ENCODE peak calls at places on chromosome 11, in eight cellular contexts. D is IMR-90, N is Karpas-422, I is PC-3, Y is SK-N-SH, P is HCT116, F is GM23248, V is mammary epithelial cell. T is an unnamed sample.

GRCh38 chr11:130924750-130925149 is 8.5 kb upstream of the SNX19 start:
- DNase-seq in P (no peak), V (no peak), Y (no peak), I (no peak), F (no peak), N (no peak), D (no peak), T (no peak)

GRCh38 chr11:2734181-2735052 is 34.6 kb upstream of the KCNQ1OT1 start:
- DNase-seq in P (no peak), Y (no peak), D (peak), I (peak), V (no peak), N (no peak), F (no peak), T (no peak)

GRCh38 chr11:20084921-20085814 is 75.1 kb downstream of the DBX1 start:
- DNase-seq in F (no peak), N (no peak), Y (no peak), I (no peak), V (no peak), P (no peak), D (no peak), T (peak)

GRCh38 chr11:93783362-93783761 is 720 bp upstream of the MED17 start:
- DNase-seq in N (no peak), F (no peak), V (no peak), I (no peak), D (no peak), Y (no peak), P (no peak), T (no peak)

GRCh38 chr11:13883042-13883441 is 79.5 kb upstream of the SPON1 start:
- DNase-seq in P (no peak), Y (no peak), N (no peak), V (no peak), F (no peak), I (no peak), D (no peak), T (peak)

GRCh38 chr11:57205046-57205671 is 23.4 kb downstream of the LRRC55 start:
- DNase-seq in I (peak), D (peak), V (peak), Y (no peak), N (no peak), P (no peak), F (peak), T (peak)

GRCh38 chr11:58070585-58070984 is 39.8 kb downstream of the OR6Q1 start:
- DNase-seq in I (no peak), D (no peak), N (no peak), V (no peak), F (no peak), P (no peak), Y (no peak), T (no peak)

GRCh38 chr11:9363954-9364912 is 20.2 kb upstream of the IPO7 start:
- DNase-seq in F (peak), N (peak), Y (peak), I (peak), V (peak), D (peak), P (peak), T (peak)

GRCh38 chr11:79610139-79610538 is 169.3 kb upstream of the TENM4 start:
- DNase-seq in V (no peak), N (no peak), I (no peak), D (no peak), Y (no peak), F (no peak), P (no peak), T (no peak)

GRCh38 chr11:115784796-115785521 is 280.7 kb upstream of the CADM1 start:
- DNase-seq in I (no peak), F (no peak), P (no peak), Y (peak), D (no peak), V (no peak), N (no peak), T (no peak)

GRCh38 chr11:120751550-120751949 is 240.0 kb downstream of the GRIK4 start:
- DNase-seq in P (no peak), N (no peak), V (no peak), I (no peak), F (no peak), D (no peak), Y (no peak), T (no peak)

GRCh38 chr11:19683141-19683805 is 29.4 kb upstream of the NAV2 start:
- DNase-seq in V (no peak), P (no peak), D (no peak), F (peak), N (no peak), Y (no peak), I (no peak), T (no peak)

GRCh38 chr11:102831128-102831708 is 12.2 kb downstream of the MMP3 start:
- DNase-seq in F (peak), P (no peak), N (no peak), Y (peak), I (no peak), V (no peak), D (peak), T (peak)

GRCh38 chr11:63862923-63863322 is 24.0 kb downstream of the MARK2 start:
- DNase-seq in Y (no peak), V (no peak), P (no peak), N (no peak), D (no peak), I (no peak), F (no peak), T (no peak)

GRCh38 chr11:123822022-123822421 is 15.9 kb upstream of the OR6M1 start:
- DNase-seq in I (no peak), D (no peak), Y (no peak), P (no peak), V (no peak), F (no peak), N (no peak), T (peak)

GRCh38 chr11:133403900-133404299 is 128.4 kb downstream of the OPCML start:
- DNase-seq in D (no peak), F (no peak), P (no peak), N (peak), I (no peak), Y (peak), V (no peak), T (no peak)

GRCh38 chr11:44778200-44779100 is 51.7 kb downstream of the TSPAN18 start:
- DNase-seq in N (no peak), F (no peak), D (no peak), V (no peak), P (no peak), Y (no peak), I (no peak), T (no peak)

GRCh38 chr11:70641366-70641765 is 243.0 kb downstream of the CTTN start:
- DNase-seq in F (no peak), I (no peak), V (no peak), P (no peak), D (no peak), N (no peak), Y (peak), T (peak)

GRCh38 chr11:73997120-73997772 is 11.6 kb downstream of the UCP3 start:
- DNase-seq in N (no peak), Y (no peak), P (no peak), F (no peak), V (no peak), D (no peak), I (no peak), T (no peak)

GRCh38 chr11:62770778-62771143 is 435 bp upstream of the TAF6L start:
- DNase-seq in D (no peak), Y (peak), P (no peak), N (peak), F (peak), V (no peak), I (no peak), T (peak)

GRCh38 chr11:79077684-79078379 is 363.0 kb downstream of the TENM4 start:
- DNase-seq in V (no peak), N (no peak), P (no peak), D (no peak), Y (peak), F (no peak), I (no peak), T (no peak)

GRCh38 chr11:125846188-125846587 is 13.1 kb downstream of the PATE4 start:
- DNase-seq in V (no peak), N (no peak), D (no peak), F (no peak), I (no peak), P (no peak), Y (no peak), T (no peak)

GRCh38 chr11:85809881-85810280 is 1.1 kb downstream of the SYTL2 start:
- DNase-seq in P (no peak), D (no peak), V (no peak), I (peak), Y (peak), F (no peak), N (no peak), T (peak)

GRCh38 chr11:64290894-64291745 is at the start of gene KCNK4:
- DNase-seq in V (no peak), Y (peak), N (no peak), F (no peak), P (no peak), I (no peak), D (no peak), T (no peak)

GRCh38 chr11:72821221-72821919 is 7.2 kb downstream of the ATG16L2 start:
- DNase-seq in P (no peak), Y (no peak), F (no peak), I (no peak), N (no peak), D (no peak), V (no peak), T (peak)

GRCh38 chr11:16606784-16607674 is 131.4 kb upstream of the C11orf58 start:
- DNase-seq in F (no peak), I (no peak), V (peak), N (no peak), D (peak), Y (peak), P (no peak), T (peak)

GRCh38 chr11:28442113-28442512 is 333.9 kb downstream of the METTL15 start:
- DNase-seq in I (peak), N (no peak), Y (no peak), V (no peak), D (no peak), F (no peak), P (no peak), T (no peak)

GRCh38 chr11:133898031-133898769 is 52.9 kb upstream of the SPATA19 start:
- DNase-seq in V (no peak), I (no peak), D (no peak), F (no peak), N (peak), P (no peak), Y (no peak), T (no peak)

GRCh38 chr11:100340416-100341323 is 346.4 kb upstream of the ARHGAP42 start:
- DNase-seq in N (no peak), P (no peak), I (no peak), V (peak), Y (no peak), F (no peak), D (no peak), T (no peak)

GRCh38 chr11:57321388-57321995 is 3.3 kb downstream of the TNKS1BP1 start:
- DNase-seq in D (no peak), Y (no peak), F (no peak), V (peak), P (no peak), N (no peak), I (no peak), T (peak)

GRCh38 chr11:95835351-95835750 is 45.1 kb downstream of the CEP57 start:
- DNase-seq in P (no peak), N (no peak), D (peak), I (no peak), Y (no peak), F (no peak), V (no peak), T (no peak)

GRCh38 chr11:5690736-5691135 is 1.1 kb downstream of the TRIM22 start:
- DNase-seq in V (peak), Y (no peak), F (peak), P (no peak), D (peak), I (no peak), N (peak), T (no peak)

GRCh38 chr11:113376156-113376555 is 11.4 kb upstream of the ANKK1 start:
- DNase-seq in Y (no peak), D (peak), P (no peak), I (no peak), N (peak), V (no peak), F (no peak), T (no peak)

GRCh38 chr11:130636672-130637463 is 188.4 kb downstream of the ADAMTS15 start:
- DNase-seq in Y (no peak), N (no peak), V (peak), P (peak), D (peak), I (peak), F (peak), T (peak)

GRCh38 chr11:61149624-61150615 is 11.3 kb downstream of the VPS37C start:
- DNase-seq in I (peak), P (no peak), F (no peak), N (no peak), Y (no peak), D (peak), V (no peak), T (peak)

GRCh38 chr11:16252373-16252772 is 104.0 kb downstream of the SOX6 start:
- DNase-seq in N (no peak), P (no peak), V (no peak), D (peak), F (peak), Y (peak), I (peak), T (peak)

DNA sequence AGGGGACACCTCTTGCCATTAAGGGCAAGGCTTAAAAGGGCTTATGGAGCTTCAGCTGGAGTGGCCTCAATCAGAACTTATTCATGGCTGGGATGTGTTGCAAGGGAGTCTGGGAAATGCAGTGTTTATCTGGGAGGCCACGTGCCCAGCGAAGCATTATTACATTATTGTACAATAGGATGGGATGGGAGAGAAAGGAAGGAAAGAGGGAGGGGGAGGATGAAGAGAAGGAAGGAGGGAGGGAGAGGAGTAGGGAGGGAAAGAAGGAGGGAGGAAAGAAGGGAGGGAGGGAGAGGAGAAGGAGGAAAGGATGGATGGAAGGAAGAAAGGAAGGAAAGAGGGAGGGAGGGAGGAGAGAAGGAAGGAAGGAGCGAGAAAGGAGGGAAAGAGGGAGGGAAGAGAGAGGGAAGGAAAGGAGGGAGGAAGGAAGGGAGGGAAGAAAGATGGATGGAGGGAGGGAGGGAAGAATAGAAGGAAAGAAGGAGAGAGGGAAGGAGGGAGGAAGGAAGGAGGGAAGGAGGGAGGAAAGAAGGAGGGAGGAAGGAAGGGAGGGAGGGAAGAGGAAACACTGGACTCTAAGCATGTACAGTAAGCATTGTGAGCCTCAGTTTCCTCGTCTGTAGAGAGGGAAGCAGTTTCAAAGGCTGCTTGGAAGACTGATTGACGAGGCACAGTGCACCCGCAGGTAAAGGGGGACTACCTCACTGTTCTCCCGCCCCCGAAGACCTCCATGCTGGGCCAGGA is 62.2 kb downstream of the MYEOV start:
- DNase-seq in I (no peak), V (no peak), F (no peak), D (no peak), N (no peak), P (no peak), Y (no peak), T (no peak)
- H2AFZ ChIP-seq in I (no peak), V (no peak), F (no peak), D (no peak), N (no peak), P (no peak), Y (no peak), T (no peak)

GRCh38 chr11:48033918-48034341 is 53.6 kb downstream of the PTPRJ start:
- DNase-seq in I (no peak), P (no peak), F (no peak), N (peak), D (no peak), V (no peak), Y (no peak), T (no peak)

GRCh38 chr11:48037709-48038468 is 57.5 kb downstream of the PTPRJ start:
- DNase-seq in P (no peak), F (no peak), N (peak), V (no peak), Y (no peak), D (peak), I (peak), T (no peak)

GRCh38 chr11:48036466-48036865 is 56.1 kb downstream of the PTPRJ start:
- DNase-seq in P (no peak), D (peak), I (no peak), N (peak), F (peak), V (no peak), Y (no peak), T (no peak)

GRCh38 chr11:48036011-48036410 is 55.7 kb downstream of the PTPRJ start:
- DNase-seq in D (peak), I (no peak), F (peak), V (no peak), Y (no peak), P (no peak), N (peak), T (no peak)

DNA sequence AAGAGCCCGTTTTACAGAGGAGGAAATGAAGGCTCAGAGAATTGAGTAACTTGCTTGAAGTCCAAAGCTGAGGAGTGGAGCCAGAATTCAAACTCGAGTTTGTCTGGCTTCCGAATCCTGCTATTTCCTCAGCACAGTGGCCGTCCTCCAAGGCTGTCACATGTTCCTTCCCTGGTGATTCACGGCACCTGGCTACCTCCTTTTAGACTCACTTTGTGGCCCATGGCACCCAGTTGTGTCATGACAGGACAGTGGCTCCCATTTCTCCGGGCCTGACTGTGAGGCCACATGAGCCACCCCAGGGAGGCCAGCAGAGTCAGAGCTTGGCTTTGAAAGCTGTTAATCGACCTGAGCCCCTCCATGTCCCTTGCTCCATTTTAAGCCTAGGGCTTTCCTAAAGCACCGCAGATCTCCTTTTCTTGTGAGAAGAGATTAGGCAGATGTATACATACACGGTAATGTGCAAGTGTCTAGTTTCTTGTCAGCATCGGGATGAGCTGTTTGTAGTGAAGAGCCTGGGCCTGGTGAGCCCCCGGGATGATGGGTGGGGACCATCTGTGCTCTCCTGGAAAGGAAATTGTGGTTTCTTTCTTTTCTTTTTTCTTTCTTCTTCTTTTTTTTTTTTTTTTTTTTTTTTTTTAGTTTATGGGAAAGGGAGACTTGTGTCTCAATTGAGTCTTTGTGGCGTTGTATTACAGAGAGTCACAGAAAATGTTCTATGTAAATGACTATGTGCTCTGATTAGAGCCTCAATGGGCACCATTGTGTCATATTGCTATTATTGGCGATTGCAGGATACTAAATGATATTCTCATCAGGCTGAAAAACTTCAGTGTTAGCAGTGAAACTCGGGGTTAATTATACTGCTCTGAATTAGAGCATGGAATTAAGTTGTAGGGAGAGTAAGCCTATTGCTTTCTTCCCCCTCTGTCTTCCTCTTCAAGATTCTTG is 54.8 kb downstream of the PTPRJ start:
- DNase-seq in P (no peak), N (peak), Y (no peak), I (no peak), D (no peak), F (peak), V (no peak), T (no peak)
- H2AFZ ChIP-seq in P (no peak), N (no peak), Y (no peak), I (no peak), D (peak), F (no peak), V (no peak), T (no peak)

DNA sequence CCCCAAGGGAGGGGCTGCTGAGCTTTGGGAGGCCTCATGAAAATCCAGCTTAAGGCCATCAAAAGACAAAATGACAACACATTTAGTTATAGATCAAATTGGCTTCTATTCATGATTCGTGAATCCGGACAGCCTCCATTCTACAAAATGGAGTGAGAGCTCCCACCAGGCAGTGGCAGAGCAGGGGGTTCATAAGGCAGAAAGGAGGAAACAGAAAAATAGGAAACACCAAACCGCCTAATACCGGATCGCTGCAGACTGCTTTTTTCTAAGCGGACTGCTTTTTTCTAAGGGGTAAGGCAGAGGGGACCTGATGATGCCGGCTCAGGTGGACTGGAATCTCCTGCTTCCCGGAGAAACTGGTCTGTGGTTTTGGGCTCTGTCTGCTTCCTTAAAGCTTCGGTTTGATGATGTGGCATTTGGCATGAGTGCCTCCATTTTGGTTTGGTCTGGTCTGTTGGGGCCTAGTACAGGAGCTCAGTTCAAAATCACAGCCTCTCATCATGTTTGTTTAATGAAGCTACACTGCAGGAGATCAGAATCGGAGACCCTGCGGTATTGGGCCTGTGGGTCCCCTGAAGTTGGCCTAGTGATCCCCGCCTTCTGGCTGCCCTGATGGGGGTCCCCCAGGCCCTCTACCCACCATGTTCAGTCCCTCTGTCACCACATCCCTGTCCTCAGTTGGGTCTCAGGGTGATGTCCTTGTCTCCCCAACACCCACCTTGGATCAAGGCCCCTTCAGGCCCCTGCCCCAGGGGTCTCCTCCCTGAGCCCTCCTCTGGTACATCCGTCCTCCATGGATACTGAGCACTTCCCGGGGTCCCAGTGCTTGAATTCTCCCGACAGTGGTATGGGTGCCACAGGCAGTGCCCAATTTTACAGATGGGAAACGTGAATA is 1.2 kb downstream of the ALDH3B1 start:
- DNase-seq in Y (no peak), I (no peak), N (no peak), F (no peak), P (no peak), D (no peak), V (no peak), T (no peak)
- H2AFZ ChIP-seq in Y (peak), I (peak), N (no peak), F (no peak), P (no peak), D (peak), V (peak), T (no peak)

DNA sequence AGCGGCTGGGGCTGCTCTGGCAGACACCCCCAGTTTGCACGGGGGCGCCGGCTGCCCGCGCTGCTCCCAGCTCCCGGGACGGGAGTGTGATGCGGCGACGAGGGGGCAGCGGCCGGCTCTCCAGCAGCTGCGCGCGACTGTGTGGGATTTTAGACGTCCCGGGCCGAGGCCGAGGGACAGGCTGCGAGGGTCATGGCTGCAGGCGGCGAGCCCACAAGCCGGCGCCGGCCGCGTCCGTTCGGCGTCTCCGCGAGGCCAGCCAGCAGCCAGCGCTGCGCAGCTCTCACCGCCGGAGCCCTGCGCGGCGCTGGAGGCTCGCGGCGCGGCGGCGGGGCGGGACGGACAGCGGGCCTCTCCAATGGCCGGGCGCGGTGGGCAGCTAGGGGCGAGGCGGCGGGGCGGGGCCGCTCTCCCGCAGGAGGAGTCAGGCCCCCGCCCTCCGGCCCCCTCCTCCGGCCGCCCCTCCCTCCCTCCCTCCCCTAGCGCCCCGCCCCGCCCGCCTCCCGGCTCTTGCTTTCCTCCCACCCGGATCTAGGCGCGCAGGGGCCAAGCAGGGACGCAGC is at the start of gene FZD4:
- DNase-seq in F (peak), N (peak), V (peak), D (peak), P (peak), Y (peak), I (peak), T (peak)
- H2AFZ ChIP-seq in F (peak), N (peak), V (peak), D (peak), P (peak), Y (peak), I (peak), T (peak)

T was measured in hepatocyte.